ENCODE peak calls at places on chromosomes 6 and 20, in eight cellular contexts. V is breast epithelium, I is upper lobe of left lung, D is IMR-90, Y is ovary, J is body of pancreas, L is heart left ventricle, K is NB4. E is an unnamed sample.

GRCh38 chr20:49603209-49603627 is 35.3 kb upstream of the PTGIS start:
- DNase-seq in V (no peak), I (no peak), D (peak; percentile 45), Y (no peak), J (peak; percentile 37), L (peak; percentile 44), K (peak; percentile 68), E (peak; percentile 21)

GRCh38 chr20:41005361-41005729 is 23.3 kb upstream of the TOP1 start:
- DNase-seq in V (peak; percentile 93), I (no peak), D (peak; percentile 98), Y (peak; percentile 70), J (peak; percentile 86), L (peak; percentile 86), K (no peak), E (no peak)

GRCh38 chr6:150030611-150031010 is 5.3 kb upstream of the RAET1L start:
- DNase-seq in V (no peak), I (no peak), D (no peak), Y (no peak), J (no peak), L (no peak), K (no peak), E (no peak)

GRCh38 chr6:36968266-36968977 is 13.9 kb downstream of the PI16 start:
- DNase-seq in V (no peak), I (no peak), D (no peak), Y (no peak), J (peak; percentile 33), L (no peak), K (no peak), E (peak; percentile 77)

GRCh38 chr6:41531591-41532582 is 14.3 kb upstream of the FOXP4 start:
- DNase-seq in V (no peak), I (peak; percentile 68), D (peak; percentile 67), Y (no peak), J (no peak), L (no peak), K (peak; percentile 27), E (no peak)

GRCh38 chr6:161303628-161304340 is 29.9 kb upstream of the AGPAT4 start:
- DNase-seq in V (no peak), I (peak; percentile 73), D (peak; percentile 55), Y (no peak), J (no peak), L (no peak), K (no peak), E (no peak)

GRCh38 chr20:13800728-13801134 is 15.9 kb downstream of the NDUFAF5 start:
- DNase-seq in V (peak; percentile 95), I (no peak), D (peak; percentile 85), Y (peak; percentile 73), J (peak; percentile 97), L (peak; percentile 97), K (no peak), E (no peak)

GRCh38 chr6:11538049-11538798 is 675 bp downstream of the TMEM170B start:
- DNase-seq in V (no peak), I (peak; percentile 90), D (no peak), Y (peak; percentile 52), J (peak; percentile 52), L (peak; percentile 30), K (peak; percentile 78), E (peak; percentile 36)

GRCh38 chr6:30463651-30464618 is 25.4 kb upstream of the HLA-E start:
- DNase-seq in V (no peak), I (peak; percentile 89), D (peak; percentile 50), Y (no peak), J (peak; percentile 41), L (peak; percentile 46), K (peak; percentile 92), E (no peak)

GRCh38 chr20:33277471-33278441 is 5.3 kb upstream of the BPIFB1 start:
- DNase-seq in V (no peak), I (no peak), D (no peak), Y (no peak), J (peak; percentile 61), L (no peak), K (no peak), E (no peak)

GRCh38 chr6:116974526-116974925 is 97.5 kb downstream of the RFX6 start:
- DNase-seq in V (no peak), I (no peak), D (no peak), Y (no peak), J (no peak), L (no peak), K (no peak), E (no peak)

GRCh38 chr20:38355161-38356012 is 9.1 kb downstream of the LBP start:
- DNase-seq in V (no peak), I (no peak), D (no peak), Y (no peak), J (no peak), L (no peak), K (no peak), E (no peak)

GRCh38 chr6:168782211-168782729 is 341.3 kb downstream of the SMOC2 start:
- DNase-seq in V (no peak), I (no peak), D (no peak), Y (no peak), J (no peak), L (no peak), K (no peak), E (no peak)

GRCh38 chr20:53316221-53316937 is 277.3 kb downstream of the ZNF217 start:
- DNase-seq in V (no peak), I (no peak), D (no peak), Y (no peak), J (no peak), L (no peak), K (no peak), E (no peak)

GRCh38 chr20:59598625-59599310 is 5.6 kb upstream of the PHACTR3 start:
- DNase-seq in V (no peak), I (no peak), D (no peak), Y (no peak), J (peak; percentile 44), L (no peak), K (peak; percentile 75), E (peak; percentile 21)

GRCh38 chr6:15443119-15443518 is 197.2 kb downstream of the JARID2 start:
- DNase-seq in V (no peak), I (no peak), D (peak; percentile 94), Y (no peak), J (no peak), L (no peak), K (peak; percentile 68), E (peak; percentile 39)

GRCh38 chr6:167930300-167930699 is 67.2 kb upstream of the KIF25 start:
- DNase-seq in V (no peak), I (peak; percentile 16), D (peak; percentile 53), Y (no peak), J (no peak), L (no peak), K (no peak), E (no peak)

GRCh38 chr20:62381842-62382241 is 5.1 kb upstream of the RPS21 start:
- DNase-seq in V (no peak), I (no peak), D (no peak), Y (no peak), J (no peak), L (no peak), K (no peak), E (no peak)
- TF ChIP-seq POLR2A in V (no peak), I (no peak), D (no peak), Y (no peak), J (no peak), L (no peak), K (no peak), E (no peak)

DNA sequence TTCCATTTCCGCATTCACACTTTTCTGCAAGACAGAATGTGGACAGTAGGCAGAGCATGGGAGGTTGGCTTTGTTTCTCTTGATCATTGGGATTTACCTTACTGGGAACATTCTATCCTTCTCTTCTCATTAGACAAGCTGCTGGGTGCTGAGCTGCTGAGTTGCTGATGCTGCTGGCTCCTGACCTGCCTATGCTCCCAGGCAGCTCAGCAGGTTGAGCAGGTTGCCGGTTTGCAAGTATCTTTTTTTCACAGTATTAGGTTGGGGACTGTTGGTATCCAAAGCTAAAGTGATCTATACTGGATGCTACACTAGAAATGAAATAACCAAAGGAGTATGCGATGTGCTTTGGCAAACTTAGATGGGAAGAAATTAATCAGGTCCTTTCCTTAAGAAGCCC is 23.7 kb upstream of the ADGRF4 start:
- DNase-seq in V (no peak), I (no peak), D (no peak), Y (no peak), J (no peak), L (no peak), K (no peak), E (no peak)
- TF ChIP-seq POLR2A in V (no peak), I (no peak), D (no peak), Y (no peak), J (no peak), L (no peak), K (no peak), E (no peak)

GRCh38 chr6:32837651-32838113 is 857 bp downstream of the TAP2 start:
- DNase-seq in V (no peak), I (peak; percentile 66), D (no peak), Y (no peak), J (no peak), L (no peak), K (peak; percentile 30), E (no peak)

GRCh38 chr6:32836873-32837272 is 1.7 kb downstream of the TAP2 start:
- DNase-seq in V (no peak), I (no peak), D (no peak), Y (no peak), J (no peak), L (no peak), K (no peak), E (no peak)

GRCh38 chr6:32839356-32839755 is 817 bp upstream of the TAP2 start:
- DNase-seq in V (no peak), I (no peak), D (no peak), Y (no peak), J (no peak), L (no peak), K (no peak), E (no peak)

GRCh38 chr6:32840604-32841246 is 2.2 kb upstream of the TAP2 start:
- DNase-seq in V (peak; percentile 13), I (no peak), D (no peak), Y (no peak), J (no peak), L (no peak), K (no peak), E (no peak)

DNA sequence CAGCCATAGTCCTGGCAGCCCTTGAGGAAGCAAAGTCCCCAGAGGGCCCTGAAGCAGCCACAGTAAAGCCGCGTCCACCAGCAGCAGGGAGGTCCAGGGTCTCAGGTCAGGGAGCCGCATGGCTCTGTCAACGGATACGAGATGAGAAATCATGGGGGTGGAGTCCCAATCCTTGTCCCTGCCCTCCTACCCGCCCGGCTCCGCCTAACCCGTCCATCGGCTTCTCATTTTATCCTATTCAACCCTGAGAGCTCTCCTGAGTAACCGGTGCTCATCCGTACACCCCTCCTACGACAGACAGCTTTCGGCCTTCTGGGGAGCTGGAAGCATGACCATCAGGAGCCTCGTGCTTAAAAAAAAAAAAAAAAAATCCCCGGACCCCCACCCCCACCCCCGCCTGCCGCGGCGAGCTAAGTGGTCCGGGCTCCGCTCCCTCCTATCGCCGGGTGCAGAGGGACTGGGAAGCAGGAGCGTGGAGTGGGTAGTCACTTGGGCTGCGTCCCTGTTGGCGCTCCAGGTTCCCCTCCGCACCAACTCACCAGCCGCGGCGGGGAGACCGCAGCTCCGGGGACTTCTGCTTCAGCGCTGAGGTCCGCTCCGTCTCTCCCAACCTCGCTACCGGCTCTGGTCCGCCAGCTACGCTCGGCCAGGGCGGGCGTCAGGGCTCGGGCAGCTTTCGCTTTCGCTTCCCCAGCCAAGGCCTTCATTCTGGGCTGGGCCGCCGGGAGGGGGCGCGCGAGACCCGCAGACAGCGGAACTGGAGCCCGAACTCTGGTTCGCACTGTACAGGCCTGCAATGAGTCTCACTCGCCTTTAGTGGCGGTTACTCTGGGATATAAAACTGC is at the start of gene TAP2:
- DNase-seq in V (peak; percentile 93), I (peak; percentile 100), D (peak; percentile 89), Y (peak; percentile 98), J (peak; percentile 97), L (peak; percentile 95), K (peak; percentile 95), E (peak; percentile 92)
- TF ChIP-seq POLR2A in V (peak; percentile 19), I (no peak), D (peak; percentile 58), Y (peak; percentile 54), J (peak; percentile 59), L (no peak), K (peak; percentile 55), E (peak; percentile 22)

GRCh38 chr20:57951549-57951948 is 241.7 kb upstream of the PMEPA1 start:
- DNase-seq in V (no peak), I (no peak), D (no peak), Y (no peak), J (no peak), L (no peak), K (no peak), E (no peak)
- TF ChIP-seq POLR2A in V (no peak), I (no peak), D (no peak), Y (no peak), J (no peak), L (no peak), K (no peak), E (no peak)